ENCODE peak calls at places on chromosomes 6 and 20, in six cellular contexts. One of them, this sample, is unnamed.

GRCh38 chr20:40706977-40707582 is 18.0 kb upstream of the MAFB start:
- DNase-seq in stimulated activated CD4-positive, alpha-beta T cell treated with anti-CD3 and anti-CD28 coated beads, Interleukin-15, amount 100 ng/mL, for 24 hours: no peak
- DNase-seq in astrocyte: no peak
- DNase-seq in T-helper 1 cell: no peak
- DNase-seq in left lung: peak
- DNase-seq in activated naive CD4-positive, alpha-beta T cell: no peak
- DNase-seq in this sample: no peak

GRCh38 chr6:132788658-132789397 is 9.6 kb downstream of the SLC18B1 start:
- DNase-seq in stimulated activated CD4-positive, alpha-beta T cell treated with anti-CD3 and anti-CD28 coated beads, Interleukin-15, amount 100 ng/mL, for 24 hours: no peak
- DNase-seq in astrocyte: no peak
- DNase-seq in T-helper 1 cell: no peak
- DNase-seq in left lung: no peak
- DNase-seq in activated naive CD4-positive, alpha-beta T cell: no peak
- DNase-seq in this sample: no peak

GRCh38 chr20:47659904-47660601 is 125.2 kb downstream of the SULF2 start:
- DNase-seq in stimulated activated CD4-positive, alpha-beta T cell treated with anti-CD3 and anti-CD28 coated beads, Interleukin-15, amount 100 ng/mL, for 24 hours: no peak
- DNase-seq in astrocyte: no peak
- DNase-seq in T-helper 1 cell: no peak
- DNase-seq in left lung: no peak
- DNase-seq in activated naive CD4-positive, alpha-beta T cell: no peak
- DNase-seq in this sample: no peak

GRCh38 chr6:149614352-149614751 is 34.2 kb downstream of the KATNA1 start:
- DNase-seq in stimulated activated CD4-positive, alpha-beta T cell treated with anti-CD3 and anti-CD28 coated beads, Interleukin-15, amount 100 ng/mL, for 24 hours: no peak
- DNase-seq in astrocyte: peak
- DNase-seq in T-helper 1 cell: no peak
- DNase-seq in left lung: no peak
- DNase-seq in activated naive CD4-positive, alpha-beta T cell: no peak
- DNase-seq in this sample: peak

GRCh38 chr6:14981960-14982359 is 263.9 kb upstream of the JARID2 start:
- DNase-seq in stimulated activated CD4-positive, alpha-beta T cell treated with anti-CD3 and anti-CD28 coated beads, Interleukin-15, amount 100 ng/mL, for 24 hours: no peak
- DNase-seq in astrocyte: no peak
- DNase-seq in T-helper 1 cell: no peak
- DNase-seq in left lung: no peak
- DNase-seq in activated naive CD4-positive, alpha-beta T cell: no peak
- DNase-seq in this sample: no peak

GRCh38 chr6:126614642-126615504 is 275.0 kb downstream of the CENPW start:
- DNase-seq in stimulated activated CD4-positive, alpha-beta T cell treated with anti-CD3 and anti-CD28 coated beads, Interleukin-15, amount 100 ng/mL, for 24 hours: no peak
- DNase-seq in astrocyte: no peak
- DNase-seq in T-helper 1 cell: no peak
- DNase-seq in left lung: no peak
- DNase-seq in activated naive CD4-positive, alpha-beta T cell: no peak
- DNase-seq in this sample: no peak

GRCh38 chr6:122423734-122424133 is 24.3 kb downstream of the HSF2 start:
- DNase-seq in stimulated activated CD4-positive, alpha-beta T cell treated with anti-CD3 and anti-CD28 coated beads, Interleukin-15, amount 100 ng/mL, for 24 hours: no peak
- DNase-seq in astrocyte: no peak
- DNase-seq in T-helper 1 cell: no peak
- DNase-seq in left lung: no peak
- DNase-seq in activated naive CD4-positive, alpha-beta T cell: no peak
- DNase-seq in this sample: no peak

GRCh38 chr6:120774275-120774674 is 560.0 kb downstream of the TBC1D32 start:
- DNase-seq in stimulated activated CD4-positive, alpha-beta T cell treated with anti-CD3 and anti-CD28 coated beads, Interleukin-15, amount 100 ng/mL, for 24 hours: no peak
- DNase-seq in astrocyte: peak
- DNase-seq in T-helper 1 cell: no peak
- DNase-seq in left lung: no peak
- DNase-seq in activated naive CD4-positive, alpha-beta T cell: no peak
- DNase-seq in this sample: peak

GRCh38 chr6:152845421-152845820 is 94.8 kb downstream of the VIP start:
- DNase-seq in stimulated activated CD4-positive, alpha-beta T cell treated with anti-CD3 and anti-CD28 coated beads, Interleukin-15, amount 100 ng/mL, for 24 hours: no peak
- DNase-seq in astrocyte: no peak
- DNase-seq in T-helper 1 cell: no peak
- DNase-seq in left lung: no peak
- DNase-seq in activated naive CD4-positive, alpha-beta T cell: no peak
- DNase-seq in this sample: no peak

GRCh38 chr6:16737389-16737788 is 23.9 kb downstream of the ATXN1 start:
- DNase-seq in stimulated activated CD4-positive, alpha-beta T cell treated with anti-CD3 and anti-CD28 coated beads, Interleukin-15, amount 100 ng/mL, for 24 hours: no peak
- DNase-seq in astrocyte: peak
- DNase-seq in T-helper 1 cell: no peak
- DNase-seq in left lung: no peak
- DNase-seq in activated naive CD4-positive, alpha-beta T cell: no peak
- DNase-seq in this sample: peak

GRCh38 chr20:21505161-21505809 is 8.6 kb downstream of the NKX2-2 start:
- DNase-seq in stimulated activated CD4-positive, alpha-beta T cell treated with anti-CD3 and anti-CD28 coated beads, Interleukin-15, amount 100 ng/mL, for 24 hours: peak
- DNase-seq in astrocyte: no peak
- DNase-seq in T-helper 1 cell: peak
- DNase-seq in left lung: peak
- DNase-seq in activated naive CD4-positive, alpha-beta T cell: peak
- DNase-seq in this sample: peak

GRCh38 chr6:111817451-111818146 is 55.7 kb downstream of the FYN start:
- DNase-seq in stimulated activated CD4-positive, alpha-beta T cell treated with anti-CD3 and anti-CD28 coated beads, Interleukin-15, amount 100 ng/mL, for 24 hours: no peak
- DNase-seq in astrocyte: no peak
- DNase-seq in T-helper 1 cell: no peak
- DNase-seq in left lung: no peak
- DNase-seq in activated naive CD4-positive, alpha-beta T cell: no peak
- DNase-seq in this sample: no peak

GRCh38 chr6:13212538-13212937 is 115.8 kb downstream of the TBC1D7 start:
- DNase-seq in stimulated activated CD4-positive, alpha-beta T cell treated with anti-CD3 and anti-CD28 coated beads, Interleukin-15, amount 100 ng/mL, for 24 hours: no peak
- DNase-seq in astrocyte: no peak
- DNase-seq in T-helper 1 cell: no peak
- DNase-seq in left lung: no peak
- DNase-seq in activated naive CD4-positive, alpha-beta T cell: no peak
- DNase-seq in this sample: no peak

GRCh38 chr6:43715056-43715788 is 27.6 kb upstream of the MRPS18A start:
- DNase-seq in stimulated activated CD4-positive, alpha-beta T cell treated with anti-CD3 and anti-CD28 coated beads, Interleukin-15, amount 100 ng/mL, for 24 hours: no peak
- DNase-seq in astrocyte: no peak
- DNase-seq in T-helper 1 cell: no peak
- DNase-seq in left lung: no peak
- DNase-seq in activated naive CD4-positive, alpha-beta T cell: no peak
- DNase-seq in this sample: no peak

GRCh38 chr6:42236680-42237473 is 19.2 kb upstream of the MRPS10 start:
- DNase-seq in stimulated activated CD4-positive, alpha-beta T cell treated with anti-CD3 and anti-CD28 coated beads, Interleukin-15, amount 100 ng/mL, for 24 hours: no peak
- DNase-seq in astrocyte: no peak
- DNase-seq in T-helper 1 cell: no peak
- DNase-seq in left lung: no peak
- DNase-seq in activated naive CD4-positive, alpha-beta T cell: no peak
- DNase-seq in this sample: no peak

GRCh38 chr20:20219016-20219415 is 148.9 kb upstream of the INSM1 start:
- DNase-seq in stimulated activated CD4-positive, alpha-beta T cell treated with anti-CD3 and anti-CD28 coated beads, Interleukin-15, amount 100 ng/mL, for 24 hours: no peak
- DNase-seq in astrocyte: no peak
- DNase-seq in T-helper 1 cell: no peak
- DNase-seq in left lung: no peak
- DNase-seq in activated naive CD4-positive, alpha-beta T cell: no peak
- DNase-seq in this sample: no peak

GRCh38 chr6:14415452-14415851 is 297.9 kb downstream of the CD83 start:
- DNase-seq in stimulated activated CD4-positive, alpha-beta T cell treated with anti-CD3 and anti-CD28 coated beads, Interleukin-15, amount 100 ng/mL, for 24 hours: no peak
- DNase-seq in astrocyte: no peak
- DNase-seq in T-helper 1 cell: no peak
- DNase-seq in left lung: no peak
- DNase-seq in activated naive CD4-positive, alpha-beta T cell: no peak
- DNase-seq in this sample: no peak

GRCh38 chr6:134122775-134123174 is 70.4 kb upstream of the SLC2A12 start:
- DNase-seq in stimulated activated CD4-positive, alpha-beta T cell treated with anti-CD3 and anti-CD28 coated beads, Interleukin-15, amount 100 ng/mL, for 24 hours: no peak
- DNase-seq in astrocyte: no peak
- DNase-seq in T-helper 1 cell: no peak
- DNase-seq in left lung: no peak
- DNase-seq in activated naive CD4-positive, alpha-beta T cell: no peak
- DNase-seq in this sample: no peak

GRCh38 chr6:19578489-19578888 is 258.7 kb upstream of the ID4 start:
- DNase-seq in stimulated activated CD4-positive, alpha-beta T cell treated with anti-CD3 and anti-CD28 coated beads, Interleukin-15, amount 100 ng/mL, for 24 hours: no peak
- DNase-seq in astrocyte: peak
- DNase-seq in T-helper 1 cell: no peak
- DNase-seq in left lung: no peak
- DNase-seq in activated naive CD4-positive, alpha-beta T cell: no peak
- DNase-seq in this sample: no peak

GRCh38 chr6:12403201-12403826 is 113.2 kb downstream of the EDN1 start:
- DNase-seq in stimulated activated CD4-positive, alpha-beta T cell treated with anti-CD3 and anti-CD28 coated beads, Interleukin-15, amount 100 ng/mL, for 24 hours: no peak
- DNase-seq in astrocyte: peak
- DNase-seq in T-helper 1 cell: no peak
- DNase-seq in left lung: no peak
- DNase-seq in activated naive CD4-positive, alpha-beta T cell: no peak
- DNase-seq in this sample: peak

GRCh38 chr6:16651871-16652270 is 109.4 kb downstream of the ATXN1 start:
- DNase-seq in stimulated activated CD4-positive, alpha-beta T cell treated with anti-CD3 and anti-CD28 coated beads, Interleukin-15, amount 100 ng/mL, for 24 hours: no peak
- DNase-seq in astrocyte: no peak
- DNase-seq in T-helper 1 cell: no peak
- DNase-seq in left lung: no peak
- DNase-seq in activated naive CD4-positive, alpha-beta T cell: no peak
- DNase-seq in this sample: no peak

GRCh38 chr6:6918216-6918983 is 189.4 kb upstream of the RREB1 start:
- DNase-seq in stimulated activated CD4-positive, alpha-beta T cell treated with anti-CD3 and anti-CD28 coated beads, Interleukin-15, amount 100 ng/mL, for 24 hours: peak
- DNase-seq in astrocyte: peak
- DNase-seq in T-helper 1 cell: no peak
- DNase-seq in left lung: no peak
- DNase-seq in activated naive CD4-positive, alpha-beta T cell: no peak
- DNase-seq in this sample: peak

GRCh38 chr6:98525860-98526259 is 308.5 kb upstream of the POU3F2 start:
- DNase-seq in stimulated activated CD4-positive, alpha-beta T cell treated with anti-CD3 and anti-CD28 coated beads, Interleukin-15, amount 100 ng/mL, for 24 hours: no peak
- DNase-seq in astrocyte: no peak
- DNase-seq in T-helper 1 cell: no peak
- DNase-seq in left lung: no peak
- DNase-seq in activated naive CD4-positive, alpha-beta T cell: no peak
- DNase-seq in this sample: no peak

GRCh38 chr6:129748212-129748900 is 38.4 kb upstream of the ARHGAP18 start:
- DNase-seq in stimulated activated CD4-positive, alpha-beta T cell treated with anti-CD3 and anti-CD28 coated beads, Interleukin-15, amount 100 ng/mL, for 24 hours: peak
- DNase-seq in astrocyte: peak
- DNase-seq in T-helper 1 cell: peak
- DNase-seq in left lung: no peak
- DNase-seq in activated naive CD4-positive, alpha-beta T cell: no peak
- DNase-seq in this sample: peak

GRCh38 chr20:47558699-47559098 is 57.0 kb downstream of the NCOA3 start:
- DNase-seq in stimulated activated CD4-positive, alpha-beta T cell treated with anti-CD3 and anti-CD28 coated beads, Interleukin-15, amount 100 ng/mL, for 24 hours: no peak
- DNase-seq in astrocyte: no peak
- DNase-seq in T-helper 1 cell: no peak
- DNase-seq in left lung: no peak
- DNase-seq in activated naive CD4-positive, alpha-beta T cell: no peak
- DNase-seq in this sample: no peak

GRCh38 chr6:152635949-152636674 is 1.1 kb downstream of the SYNE1 start:
- DNase-seq in stimulated activated CD4-positive, alpha-beta T cell treated with anti-CD3 and anti-CD28 coated beads, Interleukin-15, amount 100 ng/mL, for 24 hours: peak
- DNase-seq in astrocyte: peak
- DNase-seq in T-helper 1 cell: no peak
- DNase-seq in left lung: peak
- DNase-seq in activated naive CD4-positive, alpha-beta T cell: no peak
- DNase-seq in this sample: peak

GRCh38 chr6:13712485-13712990 is 903 bp upstream of the RANBP9 start:
- DNase-seq in stimulated activated CD4-positive, alpha-beta T cell treated with anti-CD3 and anti-CD28 coated beads, Interleukin-15, amount 100 ng/mL, for 24 hours: no peak
- DNase-seq in astrocyte: no peak
- DNase-seq in T-helper 1 cell: no peak
- DNase-seq in left lung: no peak
- DNase-seq in activated naive CD4-positive, alpha-beta T cell: no peak
- DNase-seq in this sample: peak

GRCh38 chr6:22411408-22412105 is 114.7 kb upstream of the PRL start:
- DNase-seq in stimulated activated CD4-positive, alpha-beta T cell treated with anti-CD3 and anti-CD28 coated beads, Interleukin-15, amount 100 ng/mL, for 24 hours: no peak
- DNase-seq in astrocyte: peak
- DNase-seq in T-helper 1 cell: no peak
- DNase-seq in left lung: no peak
- DNase-seq in activated naive CD4-positive, alpha-beta T cell: no peak
- DNase-seq in this sample: peak

GRCh38 chr20:10255846-10256245 is 37.2 kb downstream of the SNAP25 start:
- DNase-seq in stimulated activated CD4-positive, alpha-beta T cell treated with anti-CD3 and anti-CD28 coated beads, Interleukin-15, amount 100 ng/mL, for 24 hours: no peak
- DNase-seq in astrocyte: no peak
- DNase-seq in T-helper 1 cell: no peak
- DNase-seq in left lung: no peak
- DNase-seq in activated naive CD4-positive, alpha-beta T cell: no peak
- DNase-seq in this sample: no peak

GRCh38 chr20:57483287-57484050 is 41.5 kb downstream of the CTCFL start:
- DNase-seq in stimulated activated CD4-positive, alpha-beta T cell treated with anti-CD3 and anti-CD28 coated beads, Interleukin-15, amount 100 ng/mL, for 24 hours: no peak
- DNase-seq in astrocyte: no peak
- DNase-seq in T-helper 1 cell: no peak
- DNase-seq in left lung: no peak
- DNase-seq in activated naive CD4-positive, alpha-beta T cell: no peak
- DNase-seq in this sample: no peak

GRCh38 chr6:11770546-11771466 is 7.8 kb downstream of the ADTRP start:
- DNase-seq in stimulated activated CD4-positive, alpha-beta T cell treated with anti-CD3 and anti-CD28 coated beads, Interleukin-15, amount 100 ng/mL, for 24 hours: no peak
- DNase-seq in astrocyte: peak
- DNase-seq in T-helper 1 cell: no peak
- DNase-seq in left lung: peak
- DNase-seq in activated naive CD4-positive, alpha-beta T cell: no peak
- DNase-seq in this sample: peak

GRCh38 chr6:170290306-170291128 is at the start of gene DLL1:
- DNase-seq in stimulated activated CD4-positive, alpha-beta T cell treated with anti-CD3 and anti-CD28 coated beads, Interleukin-15, amount 100 ng/mL, for 24 hours: peak
- DNase-seq in astrocyte: peak
- DNase-seq in T-helper 1 cell: no peak
- DNase-seq in left lung: no peak
- DNase-seq in activated naive CD4-positive, alpha-beta T cell: no peak
- DNase-seq in this sample: peak

GRCh38 chr20:63215101-63216040 is 560 bp downstream of the YTHDF1 start:
- DNase-seq in stimulated activated CD4-positive, alpha-beta T cell treated with anti-CD3 and anti-CD28 coated beads, Interleukin-15, amount 100 ng/mL, for 24 hours: peak
- DNase-seq in astrocyte: peak
- DNase-seq in T-helper 1 cell: no peak
- DNase-seq in left lung: no peak
- DNase-seq in activated naive CD4-positive, alpha-beta T cell: no peak
- DNase-seq in this sample: peak

GRCh38 chr6:166940643-166941068 is 15.7 kb downstream of the RNASET2 start:
- DNase-seq in stimulated activated CD4-positive, alpha-beta T cell treated with anti-CD3 and anti-CD28 coated beads, Interleukin-15, amount 100 ng/mL, for 24 hours: peak
- DNase-seq in astrocyte: peak
- DNase-seq in T-helper 1 cell: no peak
- DNase-seq in left lung: no peak
- DNase-seq in activated naive CD4-positive, alpha-beta T cell: no peak
- DNase-seq in this sample: peak

GRCh38 chr20:61589055-61589385 is 337.0 kb downstream of the CDH4 start:
- DNase-seq in stimulated activated CD4-positive, alpha-beta T cell treated with anti-CD3 and anti-CD28 coated beads, Interleukin-15, amount 100 ng/mL, for 24 hours: no peak
- DNase-seq in astrocyte: peak
- DNase-seq in T-helper 1 cell: no peak
- DNase-seq in left lung: no peak
- DNase-seq in activated naive CD4-positive, alpha-beta T cell: no peak
- DNase-seq in this sample: peak

This sample was measured in fibroblast of lung.